ENCODE peak calls at places on chromosome 22, in nine cellular contexts. One of them, this sample, is unnamed.

GRCh38 chr22:22877523-22878210 is 9.9 kb upstream of the IGLL5 start:
- DNase-seq in esophagus squamous epithelium: no peak
- DNase-seq in testis: peak
- DNase-seq in tibial nerve: no peak
- DNase-seq in heart left ventricle: peak
- DNase-seq in stomach: peak
- DNase-seq in suprapubic skin: no peak
- DNase-seq in breast epithelium: no peak
- DNase-seq in IMR-90: peak
- DNase-seq in this sample: peak

GRCh38 chr22:47388778-47389177 is 626.3 kb downstream of the TBC1D22A start:
- DNase-seq in esophagus squamous epithelium: no peak
- DNase-seq in testis: no peak
- DNase-seq in tibial nerve: no peak
- DNase-seq in heart left ventricle: no peak
- DNase-seq in stomach: no peak
- DNase-seq in suprapubic skin: no peak
- DNase-seq in breast epithelium: no peak
- DNase-seq in IMR-90: no peak
- DNase-seq in this sample: peak

GRCh38 chr22:30777589-30777988 is 82.9 kb downstream of the OSBP2 start:
- DNase-seq in esophagus squamous epithelium: no peak
- DNase-seq in testis: no peak
- DNase-seq in tibial nerve: no peak
- DNase-seq in heart left ventricle: no peak
- DNase-seq in stomach: no peak
- DNase-seq in suprapubic skin: no peak
- DNase-seq in breast epithelium: no peak
- DNase-seq in IMR-90: no peak
- DNase-seq in this sample: peak

GRCh38 chr22:23537421-23537820 is 42.7 kb downstream of the IGLL1 start:
- DNase-seq in esophagus squamous epithelium: no peak
- DNase-seq in testis: peak
- DNase-seq in tibial nerve: no peak
- DNase-seq in heart left ventricle: no peak
- DNase-seq in stomach: no peak
- DNase-seq in suprapubic skin: peak
- DNase-seq in breast epithelium: no peak
- DNase-seq in IMR-90: no peak
- DNase-seq in this sample: peak

GRCh38 chr22:45549739-45550138 is 47.1 kb downstream of the FBLN1 start:
- DNase-seq in esophagus squamous epithelium: no peak
- DNase-seq in testis: no peak
- DNase-seq in tibial nerve: no peak
- DNase-seq in heart left ventricle: no peak
- DNase-seq in stomach: no peak
- DNase-seq in suprapubic skin: no peak
- DNase-seq in breast epithelium: no peak
- DNase-seq in IMR-90: no peak
- DNase-seq in this sample: no peak

GRCh38 chr22:24115247-24116207 is 65.8 kb upstream of the SUSD2 start:
- DNase-seq in esophagus squamous epithelium: no peak
- DNase-seq in testis: no peak
- DNase-seq in tibial nerve: no peak
- DNase-seq in heart left ventricle: no peak
- DNase-seq in stomach: no peak
- DNase-seq in suprapubic skin: no peak
- DNase-seq in breast epithelium: no peak
- DNase-seq in IMR-90: no peak
- DNase-seq in this sample: no peak

GRCh38 chr22:16609548-16610261 is 17.1 kb upstream of the CCT8L2 start:
- DNase-seq in esophagus squamous epithelium: no peak
- DNase-seq in testis: peak
- DNase-seq in tibial nerve: no peak
- DNase-seq in heart left ventricle: no peak
- DNase-seq in stomach: no peak
- DNase-seq in suprapubic skin: no peak
- DNase-seq in breast epithelium: no peak
- DNase-seq in IMR-90: no peak
- DNase-seq in this sample: no peak

GRCh38 chr22:47653921-47654320 is 891.5 kb downstream of the TBC1D22A start:
- DNase-seq in esophagus squamous epithelium: no peak
- DNase-seq in testis: no peak
- DNase-seq in tibial nerve: no peak
- DNase-seq in heart left ventricle: no peak
- DNase-seq in stomach: no peak
- DNase-seq in suprapubic skin: no peak
- DNase-seq in breast epithelium: no peak
- DNase-seq in IMR-90: no peak
- DNase-seq in this sample: no peak

GRCh38 chr22:35354068-35354467 is 26.8 kb upstream of the HMOX1 start:
- DNase-seq in esophagus squamous epithelium: no peak
- DNase-seq in testis: no peak
- DNase-seq in tibial nerve: no peak
- DNase-seq in heart left ventricle: no peak
- DNase-seq in stomach: no peak
- DNase-seq in suprapubic skin: no peak
- DNase-seq in breast epithelium: no peak
- DNase-seq in IMR-90: no peak
- DNase-seq in this sample: no peak

GRCh38 chr22:35349704-35350538 is 31.0 kb upstream of the HMOX1 start:
- DNase-seq in esophagus squamous epithelium: no peak
- DNase-seq in testis: peak
- DNase-seq in tibial nerve: no peak
- DNase-seq in heart left ventricle: no peak
- DNase-seq in stomach: no peak
- DNase-seq in suprapubic skin: no peak
- DNase-seq in breast epithelium: no peak
- DNase-seq in IMR-90: peak
- DNase-seq in this sample: peak

GRCh38 chr22:35353318-35353717 is 27.6 kb upstream of the HMOX1 start:
- DNase-seq in esophagus squamous epithelium: no peak
- DNase-seq in testis: no peak
- DNase-seq in tibial nerve: no peak
- DNase-seq in heart left ventricle: no peak
- DNase-seq in stomach: no peak
- DNase-seq in suprapubic skin: no peak
- DNase-seq in breast epithelium: no peak
- DNase-seq in IMR-90: no peak
- DNase-seq in this sample: no peak

GRCh38 chr22:35350539-35351503 is 30.1 kb upstream of the HMOX1 start:
- DNase-seq in esophagus squamous epithelium: peak
- DNase-seq in testis: peak
- DNase-seq in tibial nerve: peak
- DNase-seq in heart left ventricle: peak
- DNase-seq in stomach: peak
- DNase-seq in suprapubic skin: peak
- DNase-seq in breast epithelium: peak
- DNase-seq in IMR-90: peak
- DNase-seq in this sample: peak

DNA sequence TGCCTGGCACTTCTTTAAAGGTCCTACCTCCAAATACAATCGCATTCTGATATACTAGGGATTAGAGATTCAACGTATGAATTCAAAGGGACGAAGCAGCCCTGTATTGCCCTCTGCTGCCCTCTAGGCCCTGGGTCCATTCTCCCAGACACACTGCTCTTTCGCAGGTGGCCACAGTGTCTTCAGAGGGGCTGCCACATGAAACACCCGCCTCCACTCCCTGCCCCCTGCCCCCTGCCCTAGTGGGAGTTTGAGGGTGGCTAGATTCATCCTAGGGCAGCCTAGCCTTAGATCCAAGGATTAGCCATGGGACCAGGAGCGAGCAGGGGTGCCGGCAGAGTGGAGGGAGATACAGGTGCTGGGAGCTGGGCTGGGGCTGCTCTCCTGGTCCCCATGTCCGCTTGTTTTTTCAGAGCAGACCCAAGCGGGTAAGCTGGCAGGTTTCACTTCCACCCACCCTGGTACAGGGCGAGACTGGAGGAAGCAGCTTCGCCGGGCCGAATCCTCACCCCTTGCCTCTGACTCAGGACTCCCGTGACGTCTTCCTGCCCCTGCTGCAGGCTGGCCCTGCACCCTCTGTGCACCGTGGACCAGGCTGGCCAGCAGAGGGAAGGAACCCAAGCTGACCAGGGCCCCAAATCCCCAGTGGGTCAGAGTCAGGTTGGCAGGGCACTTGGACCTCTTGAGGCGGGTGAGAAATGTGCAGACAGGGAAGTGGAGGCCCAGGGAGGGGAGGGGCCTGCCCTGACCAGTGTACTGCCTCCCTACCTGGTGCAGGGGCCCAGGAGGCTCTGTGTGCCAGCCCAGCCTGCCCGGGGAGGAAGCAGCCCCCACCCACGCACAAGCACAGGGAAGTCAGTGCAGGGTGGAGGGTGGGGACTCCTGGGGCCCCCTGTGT is 28.4 kb upstream of the HMOX1 start:
- DNase-seq in esophagus squamous epithelium: peak
- DNase-seq in testis: peak
- DNase-seq in tibial nerve: peak
- DNase-seq in heart left ventricle: peak
- DNase-seq in stomach: peak
- DNase-seq in suprapubic skin: peak
- DNase-seq in breast epithelium: no peak
- DNase-seq in IMR-90: no peak
- DNase-seq in this sample: peak
- TF ChIP-seq POLR2A in esophagus squamous epithelium: no peak
- TF ChIP-seq POLR2A in testis: no peak
- TF ChIP-seq POLR2A in tibial nerve: no peak
- TF ChIP-seq POLR2A in heart left ventricle: no peak
- TF ChIP-seq POLR2A in stomach: no peak
- TF ChIP-seq POLR2A in suprapubic skin: no peak
- TF ChIP-seq POLR2A in breast epithelium: no peak
- TF ChIP-seq POLR2A in IMR-90: no peak
- TF ChIP-seq POLR2A in this sample: no peak

GRCh38 chr22:49377306-49377705 is 450.4 kb downstream of the BRD1 start:
- DNase-seq in esophagus squamous epithelium: no peak
- DNase-seq in testis: no peak
- DNase-seq in tibial nerve: no peak
- DNase-seq in heart left ventricle: no peak
- DNase-seq in stomach: peak
- DNase-seq in suprapubic skin: peak
- DNase-seq in breast epithelium: no peak
- DNase-seq in IMR-90: no peak
- DNase-seq in this sample: peak

GRCh38 chr22:49380095-49380827 is 447.4 kb downstream of the BRD1 start:
- DNase-seq in esophagus squamous epithelium: no peak
- DNase-seq in testis: no peak
- DNase-seq in tibial nerve: no peak
- DNase-seq in heart left ventricle: no peak
- DNase-seq in stomach: no peak
- DNase-seq in suprapubic skin: peak
- DNase-seq in breast epithelium: no peak
- DNase-seq in IMR-90: no peak
- DNase-seq in this sample: peak

GRCh38 chr22:49381595-49382450 is 445.9 kb downstream of the BRD1 start:
- DNase-seq in esophagus squamous epithelium: no peak
- DNase-seq in testis: no peak
- DNase-seq in tibial nerve: no peak
- DNase-seq in heart left ventricle: no peak
- DNase-seq in stomach: peak
- DNase-seq in suprapubic skin: peak
- DNase-seq in breast epithelium: no peak
- DNase-seq in IMR-90: no peak
- DNase-seq in this sample: peak

GRCh38 chr22:49382451-49382735 is 445.3 kb downstream of the BRD1 start:
- DNase-seq in esophagus squamous epithelium: no peak
- DNase-seq in testis: no peak
- DNase-seq in tibial nerve: no peak
- DNase-seq in heart left ventricle: no peak
- DNase-seq in stomach: peak
- DNase-seq in suprapubic skin: peak
- DNase-seq in breast epithelium: no peak
- DNase-seq in IMR-90: no peak
- DNase-seq in this sample: peak

DNA sequence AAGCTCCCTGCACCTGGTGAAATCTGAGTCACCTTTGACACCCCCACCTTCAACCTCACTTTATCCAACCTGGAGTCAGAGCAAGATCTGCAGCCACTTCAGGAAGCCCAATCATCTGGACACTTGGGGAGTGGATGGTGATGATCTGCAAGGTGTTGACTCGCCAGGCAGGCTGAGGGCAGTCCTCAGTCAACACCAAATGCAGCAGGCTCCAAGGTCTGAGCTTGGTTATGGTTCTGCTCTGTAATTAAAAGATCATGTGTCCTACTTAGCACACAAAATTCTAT is 446.9 kb downstream of the BRD1 start:
- DNase-seq in esophagus squamous epithelium: no peak
- DNase-seq in testis: no peak
- DNase-seq in tibial nerve: no peak
- DNase-seq in heart left ventricle: no peak
- DNase-seq in stomach: peak
- DNase-seq in suprapubic skin: peak
- DNase-seq in breast epithelium: no peak
- DNase-seq in IMR-90: no peak
- DNase-seq in this sample: peak
- H3K27ac ChIP-seq in esophagus squamous epithelium: no peak
- H3K27ac ChIP-seq in testis: no peak
- H3K27ac ChIP-seq in tibial nerve: no peak
- H3K27ac ChIP-seq in heart left ventricle: no peak
- H3K27ac ChIP-seq in stomach: no peak
- H3K27ac ChIP-seq in suprapubic skin: no peak
- H3K27ac ChIP-seq in breast epithelium: no peak
- H3K27ac ChIP-seq in IMR-90: no peak
- H3K27ac ChIP-seq in this sample: no peak

GRCh38 chr22:38685761-38686160 is 4.0 kb downstream of the TOMM22 start:
- DNase-seq in esophagus squamous epithelium: no peak
- DNase-seq in testis: no peak
- DNase-seq in tibial nerve: no peak
- DNase-seq in heart left ventricle: no peak
- DNase-seq in stomach: no peak
- DNase-seq in suprapubic skin: no peak
- DNase-seq in breast epithelium: no peak
- DNase-seq in IMR-90: no peak
- DNase-seq in this sample: no peak
- TF ChIP-seq POLR2A in esophagus squamous epithelium: no peak
- TF ChIP-seq POLR2A in testis: no peak
- TF ChIP-seq POLR2A in tibial nerve: no peak
- TF ChIP-seq POLR2A in heart left ventricle: no peak
- TF ChIP-seq POLR2A in stomach: no peak
- TF ChIP-seq POLR2A in suprapubic skin: no peak
- TF ChIP-seq POLR2A in breast epithelium: no peak
- TF ChIP-seq POLR2A in IMR-90: no peak
- TF ChIP-seq POLR2A in this sample: no peak

GRCh38 chr22:42416671-42417230 is 15.5 kb downstream of the NFAM1 start:
- DNase-seq in esophagus squamous epithelium: no peak
- DNase-seq in testis: no peak
- DNase-seq in tibial nerve: no peak
- DNase-seq in heart left ventricle: no peak
- DNase-seq in stomach: no peak
- DNase-seq in suprapubic skin: no peak
- DNase-seq in breast epithelium: no peak
- DNase-seq in IMR-90: no peak
- DNase-seq in this sample: no peak

GRCh38 chr22:42418811-42419243 is 13.4 kb downstream of the NFAM1 start:
- DNase-seq in esophagus squamous epithelium: no peak
- DNase-seq in testis: no peak
- DNase-seq in tibial nerve: no peak
- DNase-seq in heart left ventricle: no peak
- DNase-seq in stomach: no peak
- DNase-seq in suprapubic skin: no peak
- DNase-seq in breast epithelium: no peak
- DNase-seq in IMR-90: no peak
- DNase-seq in this sample: no peak

GRCh38 chr22:42417645-42418303 is 14.4 kb downstream of the NFAM1 start:
- DNase-seq in esophagus squamous epithelium: no peak
- DNase-seq in testis: no peak
- DNase-seq in tibial nerve: no peak
- DNase-seq in heart left ventricle: no peak
- DNase-seq in stomach: no peak
- DNase-seq in suprapubic skin: no peak
- DNase-seq in breast epithelium: no peak
- DNase-seq in IMR-90: no peak
- DNase-seq in this sample: no peak

GRCh38 chr22:42414565-42415298 is 17.5 kb downstream of the NFAM1 start:
- DNase-seq in esophagus squamous epithelium: no peak
- DNase-seq in testis: no peak
- DNase-seq in tibial nerve: no peak
- DNase-seq in heart left ventricle: no peak
- DNase-seq in stomach: no peak
- DNase-seq in suprapubic skin: no peak
- DNase-seq in breast epithelium: no peak
- DNase-seq in IMR-90: no peak
- DNase-seq in this sample: no peak

GRCh38 chr22:42419328-42419881 is 12.8 kb downstream of the NFAM1 start:
- DNase-seq in esophagus squamous epithelium: no peak
- DNase-seq in testis: no peak
- DNase-seq in tibial nerve: no peak
- DNase-seq in heart left ventricle: no peak
- DNase-seq in stomach: no peak
- DNase-seq in suprapubic skin: no peak
- DNase-seq in breast epithelium: no peak
- DNase-seq in IMR-90: no peak
- DNase-seq in this sample: no peak
- H3K27ac ChIP-seq in esophagus squamous epithelium: no peak
- H3K27ac ChIP-seq in testis: no peak
- H3K27ac ChIP-seq in tibial nerve: no peak
- H3K27ac ChIP-seq in heart left ventricle: no peak
- H3K27ac ChIP-seq in stomach: no peak
- H3K27ac ChIP-seq in suprapubic skin: peak
- H3K27ac ChIP-seq in breast epithelium: peak
- H3K27ac ChIP-seq in IMR-90: no peak
- H3K27ac ChIP-seq in this sample: peak

This sample was measured in spleen.